ENCODE peak calls at places on chromosomes 2 and 18, in four cellular contexts. One of them, this sample, is unnamed.
A peak's percentile ranks its signal among the peaks of the same experiment; 100 is the strongest.

GRCh38 chr2:69149631-69150215 is 136.7 kb downstream of the ANTXR1 start:
- DNase-seq in colonic mucosa: no peak
- DNase-seq in mammary epithelial cell: no peak
- DNase-seq in gastrocnemius medialis: no peak
- DNase-seq in this sample: no peak

GRCh38 chr2:30693821-30694281 is 113.4 kb downstream of the CAPN13 start:
- DNase-seq in colonic mucosa: no peak
- DNase-seq in mammary epithelial cell: no peak
- DNase-seq in gastrocnemius medialis: no peak
- DNase-seq in this sample: no peak

GRCh38 chr2:24818721-24819167 is 25.5 kb downstream of the CENPO start:
- DNase-seq in colonic mucosa: peak; percentile 12
- DNase-seq in mammary epithelial cell: no peak
- DNase-seq in gastrocnemius medialis: no peak
- DNase-seq in this sample: no peak

GRCh38 chr2:85577386-85578242 is at the start of gene VAMP8:
- DNase-seq in colonic mucosa: peak; percentile 93
- DNase-seq in mammary epithelial cell: peak; percentile 80
- DNase-seq in gastrocnemius medialis: no peak
- DNase-seq in this sample: no peak

GRCh38 chr18:74546751-74547530 is 12.6 kb downstream of the CNDP1 start:
- DNase-seq in colonic mucosa: peak; percentile 59
- DNase-seq in mammary epithelial cell: peak; percentile 22
- DNase-seq in gastrocnemius medialis: no peak
- DNase-seq in this sample: peak; percentile 28

GRCh38 chr18:21463718-21464117 is 136.8 kb downstream of the ESCO1 start:
- DNase-seq in colonic mucosa: no peak
- DNase-seq in mammary epithelial cell: no peak
- DNase-seq in gastrocnemius medialis: no peak
- DNase-seq in this sample: no peak

GRCh38 chr2:218555527-218555926 is 12.6 kb downstream of the USP37 start:
- DNase-seq in colonic mucosa: no peak
- DNase-seq in mammary epithelial cell: no peak
- DNase-seq in gastrocnemius medialis: no peak
- DNase-seq in this sample: no peak

GRCh38 chr2:136916131-136916530 is 150.8 kb downstream of the THSD7B start:
- DNase-seq in colonic mucosa: no peak
- DNase-seq in mammary epithelial cell: no peak
- DNase-seq in gastrocnemius medialis: no peak
- DNase-seq in this sample: no peak

GRCh38 chr2:195700480-195700879 is 43.5 kb downstream of the SLC39A10 start:
- DNase-seq in colonic mucosa: no peak
- DNase-seq in mammary epithelial cell: no peak
- DNase-seq in gastrocnemius medialis: no peak
- DNase-seq in this sample: no peak

GRCh38 chr2:102768892-102769291 is 7.1 kb downstream of the TMEM182 start:
- DNase-seq in colonic mucosa: no peak
- DNase-seq in mammary epithelial cell: no peak
- DNase-seq in gastrocnemius medialis: no peak
- DNase-seq in this sample: no peak

GRCh38 chr2:102765061-102765460 is 3.2 kb downstream of the TMEM182 start:
- DNase-seq in colonic mucosa: no peak
- DNase-seq in mammary epithelial cell: no peak
- DNase-seq in gastrocnemius medialis: no peak
- DNase-seq in this sample: no peak

GRCh38 chr2:102770506-102770905 is 8.7 kb downstream of the TMEM182 start:
- DNase-seq in colonic mucosa: no peak
- DNase-seq in mammary epithelial cell: no peak
- DNase-seq in gastrocnemius medialis: no peak
- DNase-seq in this sample: no peak

GRCh38 chr2:102771114-102771513 is 9.3 kb downstream of the TMEM182 start:
- DNase-seq in colonic mucosa: no peak
- DNase-seq in mammary epithelial cell: no peak
- DNase-seq in gastrocnemius medialis: peak; percentile 43
- DNase-seq in this sample: no peak

DNA sequence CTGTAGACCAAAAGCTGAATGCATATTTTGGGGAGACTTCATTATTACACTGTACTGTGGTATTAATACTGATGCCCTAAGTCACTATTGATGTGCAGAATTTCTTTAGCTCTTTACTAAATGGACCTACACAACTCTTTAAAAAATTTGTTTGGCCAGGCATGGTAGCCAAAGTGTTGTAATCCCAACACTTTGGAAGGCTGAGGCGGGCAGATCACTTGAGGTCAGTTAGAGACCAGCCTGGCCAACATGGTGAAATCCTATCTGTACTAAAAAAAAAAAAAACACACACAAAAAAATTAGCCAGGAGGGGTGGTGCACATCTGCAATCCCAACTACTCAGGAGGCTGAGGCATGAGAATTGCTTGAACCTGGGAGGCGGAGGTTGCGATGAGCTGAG is 6.4 kb downstream of the TMEM182 start:
- DNase-seq in colonic mucosa: no peak
- DNase-seq in mammary epithelial cell: no peak
- DNase-seq in gastrocnemius medialis: no peak
- DNase-seq in this sample: no peak
- TF ChIP-seq CTCF in colonic mucosa: no peak
- TF ChIP-seq CTCF in mammary epithelial cell: no peak
- TF ChIP-seq CTCF in gastrocnemius medialis: no peak
- TF ChIP-seq CTCF in this sample: no peak

GRCh38 chr2:231457101-231457500 is 7.2 kb downstream of the NCL start:
- DNase-seq in colonic mucosa: no peak
- DNase-seq in mammary epithelial cell: no peak
- DNase-seq in gastrocnemius medialis: no peak
- DNase-seq in this sample: no peak

GRCh38 chr2:231462729-231463465 is 1.4 kb downstream of the NCL start:
- DNase-seq in colonic mucosa: no peak
- DNase-seq in mammary epithelial cell: peak; percentile 11
- DNase-seq in gastrocnemius medialis: no peak
- DNase-seq in this sample: no peak

GRCh38 chr2:231461516-231461971 is 2.7 kb downstream of the NCL start:
- DNase-seq in colonic mucosa: no peak
- DNase-seq in mammary epithelial cell: no peak
- DNase-seq in gastrocnemius medialis: no peak
- DNase-seq in this sample: no peak

GRCh38 chr2:231458368-231458767 is 5.9 kb downstream of the NCL start:
- DNase-seq in colonic mucosa: no peak
- DNase-seq in mammary epithelial cell: no peak
- DNase-seq in gastrocnemius medialis: no peak
- DNase-seq in this sample: no peak

DNA sequence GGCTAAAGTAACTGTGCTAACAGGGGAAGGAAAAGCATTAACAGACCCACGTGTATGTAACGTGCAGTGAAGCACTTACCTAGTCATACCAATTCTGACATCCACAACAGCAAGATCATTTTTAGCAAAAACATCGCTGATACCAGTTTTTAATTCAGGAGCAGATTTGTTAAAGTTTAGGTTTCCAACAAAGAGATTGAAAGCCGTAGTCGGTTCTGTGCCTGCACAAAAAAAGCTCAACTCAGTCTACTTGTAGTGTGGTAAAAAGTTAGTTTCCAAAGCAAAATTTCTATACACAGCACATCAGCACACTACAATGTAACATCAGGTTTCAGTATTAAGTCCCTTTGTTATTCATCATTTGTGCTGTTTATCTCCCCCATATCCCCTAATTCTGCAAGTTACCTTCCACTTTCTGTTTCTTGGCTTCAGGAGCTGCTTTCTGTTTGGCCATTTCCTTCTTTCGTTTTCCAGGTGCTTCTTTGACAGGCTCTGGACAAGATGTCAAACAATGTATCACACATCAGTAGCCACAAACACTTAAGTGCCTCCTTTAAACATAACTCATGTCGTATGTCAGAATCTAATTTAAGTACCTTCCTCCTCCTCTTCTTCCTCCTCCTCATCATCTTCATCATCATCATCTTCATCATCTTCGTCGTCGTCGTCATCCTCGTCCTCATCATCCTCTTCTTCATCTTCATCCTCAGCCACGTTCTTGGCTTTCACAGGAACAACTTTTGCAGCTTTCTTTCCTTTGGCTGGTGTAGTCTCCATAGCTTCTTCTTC is 4.0 kb downstream of the NCL start:
- DNase-seq in colonic mucosa: no peak
- DNase-seq in mammary epithelial cell: no peak
- DNase-seq in gastrocnemius medialis: no peak
- DNase-seq in this sample: no peak
- H3K36me3 ChIP-seq in colonic mucosa: peaks cover 58% of the 10 kb centered on the region
- H3K36me3 ChIP-seq in mammary epithelial cell: peaks cover 72% of the 10 kb centered on the region
- H3K36me3 ChIP-seq in gastrocnemius medialis: peaks cover 80% of the 10 kb centered on the region
- H3K36me3 ChIP-seq in this sample: peaks cover 37% of the 10 kb centered on the region

GRCh38 chr2:14901740-14902139 is 269.2 kb downstream of the LRATD1 start:
- DNase-seq in colonic mucosa: no peak
- DNase-seq in mammary epithelial cell: no peak
- DNase-seq in gastrocnemius medialis: no peak
- DNase-seq in this sample: no peak

GRCh38 chr2:14905571-14905970 is 273.1 kb downstream of the LRATD1 start:
- DNase-seq in colonic mucosa: no peak
- DNase-seq in mammary epithelial cell: no peak
- DNase-seq in gastrocnemius medialis: no peak
- DNase-seq in this sample: no peak

GRCh38 chr2:14907014-14907612 is 274.6 kb downstream of the LRATD1 start:
- DNase-seq in colonic mucosa: no peak
- DNase-seq in mammary epithelial cell: no peak
- DNase-seq in gastrocnemius medialis: no peak
- DNase-seq in this sample: no peak

GRCh38 chr2:14902953-14903352 is 270.4 kb downstream of the LRATD1 start:
- DNase-seq in colonic mucosa: no peak
- DNase-seq in mammary epithelial cell: no peak
- DNase-seq in gastrocnemius medialis: no peak
- DNase-seq in this sample: no peak

DNA sequence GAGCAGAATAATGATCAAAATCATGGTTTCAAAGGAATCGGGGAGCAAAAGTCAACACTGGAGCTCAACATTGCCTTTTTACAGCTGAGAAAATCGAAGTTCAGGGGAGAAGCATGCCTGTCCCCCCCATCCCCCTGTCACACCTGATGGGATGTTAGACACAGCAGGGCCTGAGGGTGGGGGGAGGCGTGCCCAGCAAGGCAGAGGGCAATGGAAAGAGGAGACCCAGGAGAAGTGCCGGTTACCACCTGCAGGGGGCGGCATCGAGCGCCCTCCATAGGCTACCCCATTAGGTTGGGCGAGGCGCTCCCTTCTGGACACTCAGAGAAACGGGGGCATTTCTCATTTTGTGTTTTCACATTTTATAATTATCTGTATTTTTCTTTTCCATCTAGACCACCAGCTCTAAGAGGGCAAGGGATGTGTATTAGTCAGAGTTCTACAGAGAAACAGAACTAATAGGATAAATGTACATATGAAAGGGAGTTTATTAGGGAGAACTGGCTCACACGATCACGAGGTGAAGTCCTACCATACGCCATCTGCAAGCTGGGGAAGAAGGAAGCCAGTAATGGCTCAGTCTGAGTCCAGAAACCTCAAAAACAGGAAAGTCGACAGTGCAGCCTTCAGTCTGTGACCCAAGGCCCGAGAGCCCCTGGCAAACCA is 271.3 kb downstream of the LRATD1 start:
- DNase-seq in colonic mucosa: peak; percentile 62
- DNase-seq in mammary epithelial cell: peak; percentile 41
- DNase-seq in gastrocnemius medialis: no peak
- DNase-seq in this sample: no peak
- TF ChIP-seq CTCF in colonic mucosa: peak; percentile 81
- TF ChIP-seq CTCF in mammary epithelial cell: peak; percentile 67
- TF ChIP-seq CTCF in gastrocnemius medialis: no peak
- TF ChIP-seq CTCF in this sample: peak; percentile 30

GRCh38 chr2:110673201-110673600 is 4.7 kb downstream of the BUB1 start:
- DNase-seq in colonic mucosa: no peak
- DNase-seq in mammary epithelial cell: no peak
- DNase-seq in gastrocnemius medialis: no peak
- DNase-seq in this sample: no peak
- H3K36me3 ChIP-seq in colonic mucosa: no peaks in the 10 kb centered on the region
- H3K36me3 ChIP-seq in mammary epithelial cell: peaks cover 15% of the 10 kb centered on the region
- H3K36me3 ChIP-seq in gastrocnemius medialis: no peaks in the 10 kb centered on the region
- H3K36me3 ChIP-seq in this sample: no peaks in the 10 kb centered on the region

GRCh38 chr18:2135309-2135708 is 436.0 kb downstream of the METTL4 start:
- DNase-seq in colonic mucosa: no peak
- DNase-seq in mammary epithelial cell: no peak
- DNase-seq in gastrocnemius medialis: no peak
- DNase-seq in this sample: no peak

GRCh38 chr18:2139676-2140075 is 431.6 kb downstream of the METTL4 start:
- DNase-seq in colonic mucosa: no peak
- DNase-seq in mammary epithelial cell: peak; percentile 68
- DNase-seq in gastrocnemius medialis: no peak
- DNase-seq in this sample: peak; percentile 35

GRCh38 chr18:2134364-2134763 is 436.9 kb downstream of the METTL4 start:
- DNase-seq in colonic mucosa: no peak
- DNase-seq in mammary epithelial cell: no peak
- DNase-seq in gastrocnemius medialis: no peak
- DNase-seq in this sample: no peak
- TF ChIP-seq CTCF in colonic mucosa: no peak
- TF ChIP-seq CTCF in mammary epithelial cell: no peak
- TF ChIP-seq CTCF in gastrocnemius medialis: no peak
- TF ChIP-seq CTCF in this sample: no peak

DNA sequence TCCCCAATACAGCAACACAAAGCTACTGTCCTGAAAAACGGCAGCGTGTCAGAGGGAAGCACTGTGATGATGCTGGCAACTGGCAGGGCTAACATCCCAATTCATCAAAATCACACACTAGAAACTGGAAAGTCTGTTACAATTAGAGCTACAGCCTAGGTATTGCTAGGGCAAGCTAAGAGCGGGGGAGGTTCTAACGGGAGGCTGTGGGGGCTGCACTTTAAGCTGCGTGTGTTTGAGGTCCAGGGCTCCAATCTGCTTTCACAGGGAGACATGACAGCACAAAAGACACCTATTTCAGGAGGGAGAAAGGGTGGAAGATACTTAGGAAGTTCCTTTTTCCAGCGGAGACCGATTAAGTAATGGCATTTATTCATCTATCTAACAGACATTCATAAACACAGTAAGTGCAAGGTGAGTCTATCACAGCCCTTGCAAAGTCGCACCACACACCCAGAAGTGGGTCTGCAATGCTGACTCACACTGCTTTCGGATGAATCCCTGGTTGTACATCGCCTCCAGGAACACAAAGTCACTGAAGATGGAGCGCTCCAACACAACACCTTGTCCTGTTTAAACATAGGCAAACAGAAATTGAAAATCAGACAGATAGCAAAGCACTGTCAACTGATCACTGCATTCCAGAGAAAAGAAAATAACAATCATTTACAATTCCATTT is 6.9 kb downstream of the NDUFA10 start:
- DNase-seq in colonic mucosa: no peak
- DNase-seq in mammary epithelial cell: no peak
- DNase-seq in gastrocnemius medialis: no peak
- DNase-seq in this sample: no peak
- H3K36me3 ChIP-seq in colonic mucosa: peaks cover 21% of the 10 kb centered on the region
- H3K36me3 ChIP-seq in mammary epithelial cell: peaks cover 26% of the 10 kb centered on the region
- H3K36me3 ChIP-seq in gastrocnemius medialis: peaks cover 71% of the 10 kb centered on the region
- H3K36me3 ChIP-seq in this sample: peaks cover 31% of the 10 kb centered on the region

DNA sequence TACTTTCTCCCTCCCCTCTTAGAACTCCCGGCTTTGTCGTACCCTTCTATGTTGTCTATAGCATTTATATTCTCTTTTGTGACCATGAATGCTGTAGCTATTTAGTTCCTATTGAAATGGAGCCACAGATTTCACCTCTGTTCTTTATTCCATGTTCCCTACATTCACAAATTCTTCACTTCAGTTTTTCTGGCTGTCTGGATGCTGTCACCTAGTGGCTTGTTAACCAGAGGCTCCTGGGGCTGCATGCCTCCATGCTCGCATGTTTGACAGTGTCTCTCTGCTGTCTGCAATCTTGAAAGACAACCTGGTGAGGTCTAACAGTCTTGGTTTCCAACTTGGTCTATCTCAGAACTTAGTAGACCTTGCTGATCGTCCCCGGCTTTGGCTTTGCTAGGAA is 48.2 kb downstream of the CFAP221 start:
- DNase-seq in colonic mucosa: no peak
- DNase-seq in mammary epithelial cell: no peak
- DNase-seq in gastrocnemius medialis: no peak
- DNase-seq in this sample: no peak
- TF ChIP-seq CTCF in colonic mucosa: no peak
- TF ChIP-seq CTCF in mammary epithelial cell: no peak
- TF ChIP-seq CTCF in gastrocnemius medialis: no peak
- TF ChIP-seq CTCF in this sample: no peak